ENCODE peak calls at places on chromosomes 11 and 22, in five cellular contexts. B, S, I, R and D are unnamed samples.

GRCh38 chr22:22371031-22371541 is 126.5 kb downstream of the VPREB1 start:
- DNase-seq in B (no peak), I (no peak), R (no peak), S (peak), D (no peak)

GRCh38 chr11:8906629-8907028 is 4.4 kb upstream of the AKIP1 start:
- DNase-seq in B (no peak), I (no peak), S (peak), R (no peak), D (no peak)

GRCh38 chr11:44351898-44352498 is 42.1 kb upstream of the ALX4 start:
- DNase-seq in S (peak), B (no peak), I (no peak), R (no peak), D (no peak)

GRCh38 chr22:49298834-49299750 is 528.6 kb downstream of the BRD1 start:
- DNase-seq in I (no peak), R (no peak), S (no peak), B (no peak), D (no peak)

GRCh38 chr22:29690481-29690880 is 29.3 kb upstream of the CABP7 start:
- DNase-seq in I (no peak), B (no peak), R (no peak), S (no peak), D (no peak)

GRCh38 chr11:86799680-86800075 is 664 bp upstream of the PRSS23 start:
- DNase-seq in S (peak), I (no peak), B (no peak), R (no peak), D (no peak)

GRCh38 chr11:69278091-69278867 is 15.7 kb upstream of the MYEOV start:
- DNase-seq in I (no peak), B (no peak), R (no peak), S (no peak), D (no peak)

GRCh38 chr11:35302388-35302787 is 117.0 kb downstream of the SLC1A2 start:
- DNase-seq in I (no peak), B (no peak), S (no peak), R (no peak), D (no peak)

GRCh38 chr22:31087744-31088215 is 6.7 kb downstream of the SMTN start:
- DNase-seq in I (no peak), R (no peak), S (no peak), B (no peak), D (no peak)

GRCh38 chr22:46250783-46251125 is 661 bp upstream of the CDPF1 start:
- DNase-seq in S (peak), B (peak), I (peak), R (no peak), D (no peak)

GRCh38 chr22:39088688-39089032 is 8.4 kb upstream of the APOBEC3H start:
- DNase-seq in R (no peak), S (no peak), B (no peak), I (no peak), D (no peak)

GRCh38 chr22:44664149-44664548 is 37.9 kb upstream of the PRR5 start:
- DNase-seq in B (peak), I (peak), S (no peak), R (no peak), D (peak)

GRCh38 chr22:46072030-46072881 is 78.1 kb upstream of the PPARA start:
- DNase-seq in B (peak), S (peak), R (no peak), I (peak), D (no peak)

GRCh38 chr11:118938491-118939411 is 13.0 kb upstream of the BCL9L start:
- DNase-seq in I (no peak), B (no peak), R (no peak), S (peak), D (no peak)

GRCh38 chr11:46845440-46845739 is 690 bp downstream of the CKAP5 start:
- DNase-seq in B (no peak), I (no peak), S (no peak), R (no peak), D (no peak)

GRCh38 chr11:107538239-107538638 is 27.3 kb downstream of the ALKBH8 start:
- DNase-seq in I (no peak), R (no peak), S (no peak), B (no peak), D (no peak)

GRCh38 chr22:17774206-17774927 is at the start of gene BID:
- DNase-seq in I (peak), R (no peak), B (peak), S (peak), D (no peak)

GRCh38 chr11:112826026-112826425 is 135.2 kb upstream of the NCAM1 start:
- DNase-seq in R (no peak), I (no peak), B (no peak), S (no peak), D (no peak)

GRCh38 chr11:33773399-33774355 is 643 bp downstream of the FBXO3 start:
- DNase-seq in B (peak), S (peak), I (peak), R (no peak), D (peak)

GRCh38 chr11:462107-462890 is 12.2 kb downstream of the PTDSS2 start:
- DNase-seq in S (no peak), B (no peak), R (no peak), I (no peak), D (no peak)

GRCh38 chr22:41302016-41302767 is 867 bp downstream of the ZC3H7B start:
- DNase-seq in I (peak), B (peak), S (peak), R (no peak), D (no peak)

GRCh38 chr11:6320411-6321207 is at the start of gene CAVIN3:
- DNase-seq in B (peak), S (peak), R (peak), I (peak), D (no peak)

GRCh38 chr11:96311120-96311568 is 31.9 kb downstream of the MAML2 start:
- DNase-seq in I (no peak), R (no peak), B (no peak), S (peak), D (no peak)

GRCh38 chr11:102115557-102115956 is 5.3 kb downstream of the YAP1 start:
- DNase-seq in I (no peak), R (no peak), S (peak), B (no peak), D (no peak)